ENCODE peak calls at places on chromosomes 5 and 9, in ten cellular contexts. B, K, S, J, C, Y, R, T, N and G are unnamed samples.

GRCh38 chr5:140800816-140801493 is at the start of gene PCDHA3:
- DNase-seq in B (peak), K (no peak), S (no peak), J (no peak), C (no peak), Y (peak), R (no peak), T (no peak), N (no peak), G (no peak)

GRCh38 chr9:33868430-33869000 is 51.6 kb downstream of the UBE2R2 start:
- DNase-seq in B (no peak), K (no peak), S (no peak), J (no peak), C (no peak), Y (peak), R (no peak), T (no peak), N (no peak), G (no peak)

GRCh38 chr5:138716456-138716924 is 36.7 kb upstream of the CTNNA1 start:
- DNase-seq in B (peak), K (no peak), S (no peak), J (peak), C (no peak), Y (peak), R (no peak), T (no peak), N (peak), G (no peak)

GRCh38 chr9:134570726-134571325 is 70.8 kb upstream of the COL5A1 start:
- DNase-seq in B (no peak), K (peak), S (peak), J (no peak), C (no peak), Y (no peak), R (no peak), T (no peak), N (peak), G (no peak)

GRCh38 chr5:18314192-18314778 is 680.0 kb downstream of the TAF11L14 start:
- DNase-seq in B (no peak), K (no peak), S (no peak), J (peak), C (no peak), Y (peak), R (peak), T (peak), N (no peak), G (no peak)

GRCh38 chr5:126676195-126676624 is 75.5 kb downstream of the PHAX start:
- DNase-seq in B (peak), K (peak), S (no peak), J (peak), C (peak), Y (peak), R (peak), T (peak), N (peak), G (peak)

GRCh38 chr9:112541690-112542089 is 55.1 kb downstream of the KIAA1958 start:
- DNase-seq in B (no peak), K (peak), S (no peak), J (no peak), C (no peak), Y (peak), R (no peak), T (no peak), N (peak), G (no peak)

GRCh38 chr9:129989740-129990139 is 53.2 kb downstream of the FNBP1 start:
- DNase-seq in B (no peak), K (no peak), S (no peak), J (no peak), C (no peak), Y (peak), R (no peak), T (peak), N (no peak), G (no peak)

GRCh38 chr9:114837923-114838322 is 32.1 kb upstream of the TNFSF15 start:
- DNase-seq in B (no peak), K (no peak), S (no peak), J (no peak), C (no peak), Y (no peak), R (no peak), T (no peak), N (no peak), G (no peak)

GRCh38 chr5:105953616-105954015 is 1717.1 kb downstream of the EFNA5 start:
- DNase-seq in B (no peak), K (no peak), S (no peak), J (no peak), C (no peak), Y (no peak), R (no peak), T (no peak), N (no peak), G (no peak)

GRCh38 chr9:21830589-21830988 is 28.2 kb downstream of the MTAP start:
- DNase-seq in B (no peak), K (no peak), S (no peak), J (no peak), C (no peak), Y (no peak), R (no peak), T (no peak), N (no peak), G (no peak)

GRCh38 chr9:107833295-107833694 is 343.7 kb upstream of the KLF4 start:
- DNase-seq in B (no peak), K (no peak), S (no peak), J (no peak), C (no peak), Y (peak), R (no peak), T (no peak), N (no peak), G (no peak)

DNA sequence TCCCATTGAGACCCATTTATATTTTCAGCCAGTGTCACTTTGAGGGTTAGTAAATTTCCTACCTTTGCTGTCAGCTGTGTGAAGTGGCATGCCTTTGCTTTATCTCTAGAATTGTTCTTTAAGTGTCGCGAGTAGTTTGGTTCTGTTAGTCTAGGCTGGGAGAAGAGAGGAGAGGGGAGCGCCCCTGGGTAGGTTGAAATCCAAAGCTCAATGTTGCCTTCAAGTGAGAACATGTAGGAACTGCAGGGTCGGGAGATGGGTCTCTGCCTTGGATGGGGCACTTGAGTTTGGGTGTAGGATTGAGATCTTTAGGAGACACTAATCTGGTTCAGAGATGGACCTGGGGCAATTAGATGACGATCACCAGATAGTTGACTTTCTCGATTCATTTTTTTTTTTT is 46.3 kb downstream of the STC2 start:
- DNase-seq in B (no peak), K (no peak), S (no peak), J (peak), C (no peak), Y (peak), R (no peak), T (no peak), N (no peak), G (peak)
- TF ChIP-seq CTCF in B (peak), K (no peak), S (peak), J (peak), C (no peak), Y (peak), R (peak), T (peak), N (no peak), G (peak)

GRCh38 chr5:181241393-181241975 is 2.2 kb downstream of the RACK1 start:
- DNase-seq in B (peak), K (no peak), S (no peak), J (no peak), C (peak), Y (peak), R (no peak), T (peak), N (no peak), G (no peak)
- TF ChIP-seq CTCF in B (peak), K (no peak), S (no peak), J (no peak), C (no peak), Y (peak), R (no peak), T (no peak), N (no peak), G (no peak)

GRCh38 chr9:121498150-121498486 is 1.5 kb downstream of the GGTA1 start:
- DNase-seq in B (peak), K (peak), S (peak), J (peak), C (peak), Y (peak), R (peak), T (peak), N (peak), G (peak)

GRCh38 chr9:121499177-121499426 is 542 bp downstream of the GGTA1 start:
- DNase-seq in B (no peak), K (no peak), S (no peak), J (no peak), C (no peak), Y (no peak), R (no peak), T (no peak), N (no peak), G (no peak)

GRCh38 chr9:121500165-121500478 is 478 bp upstream of the GGTA1 start:
- DNase-seq in B (no peak), K (no peak), S (no peak), J (no peak), C (no peak), Y (no peak), R (no peak), T (no peak), N (no peak), G (no peak)

GRCh38 chr9:121499427-121500164 is at the start of gene GGTA1:
- DNase-seq in B (no peak), K (peak), S (peak), J (peak), C (no peak), Y (peak), R (peak), T (no peak), N (peak), G (peak)

GRCh38 chr9:121498487-121499176 is 1.0 kb downstream of the GGTA1 start:
- DNase-seq in B (no peak), K (peak), S (peak), J (no peak), C (no peak), Y (peak), R (peak), T (no peak), N (peak), G (peak)
- TF ChIP-seq CTCF in B (no peak), K (no peak), S (peak), J (no peak), C (peak), Y (no peak), R (no peak), T (no peak), N (peak), G (no peak)

GRCh38 chr9:16191691-16192402 is 639.0 kb downstream of the CCDC171 start:
- DNase-seq in B (peak), K (peak), S (peak), J (peak), C (peak), Y (peak), R (peak), T (peak), N (peak), G (peak)
- TF ChIP-seq CTCF in B (peak), K (peak), S (peak), J (peak), C (peak), Y (peak), R (peak), T (peak), N (peak), G (peak)

GRCh38 chr5:104573979-104574709 is 1011.6 kb upstream of the NUDT12 start:
- DNase-seq in B (no peak), K (no peak), S (no peak), J (no peak), C (no peak), Y (no peak), R (no peak), T (no peak), N (no peak), G (no peak)
- TF ChIP-seq CTCF in B (no peak), K (no peak), S (no peak), J (no peak), C (no peak), Y (no peak), R (no peak), T (no peak), N (no peak), G (no peak)

GRCh38 chr5:19408149-19408548 is 579.9 kb downstream of the CDH18 start:
- DNase-seq in B (no peak), K (no peak), S (no peak), J (no peak), C (no peak), Y (no peak), R (no peak), T (no peak), N (no peak), G (no peak)
- TF ChIP-seq CTCF in B (no peak), K (no peak), S (no peak), J (no peak), C (no peak), Y (no peak), R (no peak), T (no peak), N (no peak), G (no peak)